ENCODE peak calls at places on chromosomes 12 and 14, in eight cellular contexts. One of them, this sample, is unnamed.
A peak's percentile ranks its signal among the peaks of the same experiment; 100 is the strongest.

GRCh38 chr14:68548194-68549056 is 244.4 kb downstream of the ZFP36L1 start:
- DNase-seq in T-helper 1 cell: no peak
- DNase-seq in progenitor cell of endocrine pancreas: no peak
- DNase-seq in C1 segment of cervical spinal cord: peak; percentile 65
- DNase-seq in pancreas: no peak
- DNase-seq in HEK293T: peak; percentile 82
- DNase-seq in GM03348: peak; percentile 92
- DNase-seq in non-pigmented ciliary epithelial cell: peak; percentile 89
- DNase-seq in this sample: no peak

GRCh38 chr12:116160196-116160595 is 117.3 kb downstream of the MED13L start:
- DNase-seq in T-helper 1 cell: no peak
- DNase-seq in progenitor cell of endocrine pancreas: no peak
- DNase-seq in C1 segment of cervical spinal cord: no peak
- DNase-seq in pancreas: no peak
- DNase-seq in HEK293T: no peak
- DNase-seq in GM03348: no peak
- DNase-seq in non-pigmented ciliary epithelial cell: no peak
- DNase-seq in this sample: no peak

GRCh38 chr12:130194154-130194553 is 31.9 kb downstream of the FZD10 start:
- DNase-seq in T-helper 1 cell: no peak
- DNase-seq in progenitor cell of endocrine pancreas: no peak
- DNase-seq in C1 segment of cervical spinal cord: no peak
- DNase-seq in pancreas: no peak
- DNase-seq in HEK293T: no peak
- DNase-seq in GM03348: no peak
- DNase-seq in non-pigmented ciliary epithelial cell: no peak
- DNase-seq in this sample: no peak

GRCh38 chr14:61152851-61153364 is 128.2 kb downstream of the TMEM30B start:
- DNase-seq in T-helper 1 cell: no peak
- DNase-seq in progenitor cell of endocrine pancreas: no peak
- DNase-seq in C1 segment of cervical spinal cord: no peak
- DNase-seq in pancreas: no peak
- DNase-seq in HEK293T: no peak
- DNase-seq in GM03348: no peak
- DNase-seq in non-pigmented ciliary epithelial cell: no peak
- DNase-seq in this sample: no peak

GRCh38 chr14:56273151-56273550 is 154.9 kb downstream of the PELI2 start:
- DNase-seq in T-helper 1 cell: no peak
- DNase-seq in progenitor cell of endocrine pancreas: no peak
- DNase-seq in C1 segment of cervical spinal cord: no peak
- DNase-seq in pancreas: no peak
- DNase-seq in HEK293T: no peak
- DNase-seq in GM03348: peak; percentile 68
- DNase-seq in non-pigmented ciliary epithelial cell: no peak
- DNase-seq in this sample: no peak

GRCh38 chr14:54455363-54455762 is 14.2 kb upstream of the CNIH1 start:
- DNase-seq in T-helper 1 cell: no peak
- DNase-seq in progenitor cell of endocrine pancreas: no peak
- DNase-seq in C1 segment of cervical spinal cord: no peak
- DNase-seq in pancreas: no peak
- DNase-seq in HEK293T: no peak
- DNase-seq in GM03348: no peak
- DNase-seq in non-pigmented ciliary epithelial cell: no peak
- DNase-seq in this sample: no peak

GRCh38 chr12:109588461-109589239 is 15.1 kb downstream of the MVK start:
- DNase-seq in T-helper 1 cell: no peak
- DNase-seq in progenitor cell of endocrine pancreas: no peak
- DNase-seq in C1 segment of cervical spinal cord: no peak
- DNase-seq in pancreas: peak; percentile 54
- DNase-seq in HEK293T: no peak
- DNase-seq in GM03348: no peak
- DNase-seq in non-pigmented ciliary epithelial cell: no peak
- DNase-seq in this sample: no peak

GRCh38 chr12:52147367-52147972 is 44.3 kb downstream of the KRT80 start:
- DNase-seq in T-helper 1 cell: no peak
- DNase-seq in progenitor cell of endocrine pancreas: no peak
- DNase-seq in C1 segment of cervical spinal cord: no peak
- DNase-seq in pancreas: peak; percentile 90
- DNase-seq in HEK293T: no peak
- DNase-seq in GM03348: peak; percentile 99
- DNase-seq in non-pigmented ciliary epithelial cell: peak; percentile 91
- DNase-seq in this sample: no peak

GRCh38 chr14:45867046-45867894 is 614.3 kb upstream of the MIS18BP1 start:
- DNase-seq in T-helper 1 cell: no peak
- DNase-seq in progenitor cell of endocrine pancreas: no peak
- DNase-seq in C1 segment of cervical spinal cord: no peak
- DNase-seq in pancreas: no peak
- DNase-seq in HEK293T: no peak
- DNase-seq in GM03348: no peak
- DNase-seq in non-pigmented ciliary epithelial cell: no peak
- DNase-seq in this sample: no peak

GRCh38 chr12:116853507-116853906 is 27.7 kb downstream of the HRK start:
- DNase-seq in T-helper 1 cell: no peak
- DNase-seq in progenitor cell of endocrine pancreas: no peak
- DNase-seq in C1 segment of cervical spinal cord: no peak
- DNase-seq in pancreas: no peak
- DNase-seq in HEK293T: no peak
- DNase-seq in GM03348: no peak
- DNase-seq in non-pigmented ciliary epithelial cell: no peak
- DNase-seq in this sample: no peak

GRCh38 chr14:68364823-68365222 is 428.0 kb downstream of the ZFP36L1 start:
- DNase-seq in T-helper 1 cell: no peak
- DNase-seq in progenitor cell of endocrine pancreas: no peak
- DNase-seq in C1 segment of cervical spinal cord: peak; percentile 53
- DNase-seq in pancreas: no peak
- DNase-seq in HEK293T: no peak
- DNase-seq in GM03348: no peak
- DNase-seq in non-pigmented ciliary epithelial cell: no peak
- DNase-seq in this sample: no peak

GRCh38 chr14:101408077-101408831 is 153.0 kb upstream of the DIO3 start:
- DNase-seq in T-helper 1 cell: no peak
- DNase-seq in progenitor cell of endocrine pancreas: no peak
- DNase-seq in C1 segment of cervical spinal cord: no peak
- DNase-seq in pancreas: no peak
- DNase-seq in HEK293T: no peak
- DNase-seq in GM03348: peak; percentile 63
- DNase-seq in non-pigmented ciliary epithelial cell: peak; percentile 70
- DNase-seq in this sample: no peak

GRCh38 chr14:76778546-76779215 is 17.4 kb downstream of the VASH1 start:
- DNase-seq in T-helper 1 cell: no peak
- DNase-seq in progenitor cell of endocrine pancreas: no peak
- DNase-seq in C1 segment of cervical spinal cord: no peak
- DNase-seq in pancreas: peak; percentile 69
- DNase-seq in HEK293T: no peak
- DNase-seq in GM03348: no peak
- DNase-seq in non-pigmented ciliary epithelial cell: no peak
- DNase-seq in this sample: no peak

GRCh38 chr14:54807881-54808280 is 94.7 kb downstream of the GCH1 start:
- DNase-seq in T-helper 1 cell: no peak
- DNase-seq in progenitor cell of endocrine pancreas: no peak
- DNase-seq in C1 segment of cervical spinal cord: no peak
- DNase-seq in pancreas: no peak
- DNase-seq in HEK293T: no peak
- DNase-seq in GM03348: no peak
- DNase-seq in non-pigmented ciliary epithelial cell: no peak
- DNase-seq in this sample: no peak

GRCh38 chr14:106436310-106436905 is 910.0 kb downstream of the TMEM121 start:
- DNase-seq in T-helper 1 cell: peak; percentile 73
- DNase-seq in progenitor cell of endocrine pancreas: no peak
- DNase-seq in C1 segment of cervical spinal cord: no peak
- DNase-seq in pancreas: no peak
- DNase-seq in HEK293T: peak; percentile 13
- DNase-seq in GM03348: no peak
- DNase-seq in non-pigmented ciliary epithelial cell: no peak
- DNase-seq in this sample: no peak

GRCh38 chr14:20556500-20557211 is 4.2 kb downstream of the RNASE9 start:
- DNase-seq in T-helper 1 cell: no peak
- DNase-seq in progenitor cell of endocrine pancreas: no peak
- DNase-seq in C1 segment of cervical spinal cord: no peak
- DNase-seq in pancreas: no peak
- DNase-seq in HEK293T: no peak
- DNase-seq in GM03348: no peak
- DNase-seq in non-pigmented ciliary epithelial cell: no peak
- DNase-seq in this sample: no peak

GRCh38 chr12:104137175-104137901 is 672 bp downstream of the NFYB start:
- DNase-seq in T-helper 1 cell: peak; percentile 35
- DNase-seq in progenitor cell of endocrine pancreas: peak; percentile 33
- DNase-seq in C1 segment of cervical spinal cord: peak; percentile 66
- DNase-seq in pancreas: peak; percentile 83
- DNase-seq in HEK293T: peak; percentile 26
- DNase-seq in GM03348: peak; percentile 65
- DNase-seq in non-pigmented ciliary epithelial cell: peak; percentile 22
- DNase-seq in this sample: no peak

GRCh38 chr14:51224551-51224950 is 15.5 kb upstream of the TMX1 start:
- DNase-seq in T-helper 1 cell: no peak
- DNase-seq in progenitor cell of endocrine pancreas: no peak
- DNase-seq in C1 segment of cervical spinal cord: no peak
- DNase-seq in pancreas: no peak
- DNase-seq in HEK293T: no peak
- DNase-seq in GM03348: peak; percentile 20
- DNase-seq in non-pigmented ciliary epithelial cell: no peak
- DNase-seq in this sample: no peak

GRCh38 chr12:62724947-62725447 is 210.0 kb downstream of the PPM1H start:
- DNase-seq in T-helper 1 cell: no peak
- DNase-seq in progenitor cell of endocrine pancreas: peak; percentile 11
- DNase-seq in C1 segment of cervical spinal cord: no peak
- DNase-seq in pancreas: no peak
- DNase-seq in HEK293T: peak; percentile 20
- DNase-seq in GM03348: peak; percentile 85
- DNase-seq in non-pigmented ciliary epithelial cell: peak; percentile 98
- DNase-seq in this sample: peak; percentile 78

GRCh38 chr14:71410578-71411279 is 503.5 kb downstream of the PCNX1 start:
- DNase-seq in T-helper 1 cell: no peak
- DNase-seq in progenitor cell of endocrine pancreas: no peak
- DNase-seq in C1 segment of cervical spinal cord: no peak
- DNase-seq in pancreas: no peak
- DNase-seq in HEK293T: no peak
- DNase-seq in GM03348: no peak
- DNase-seq in non-pigmented ciliary epithelial cell: no peak
- DNase-seq in this sample: no peak

GRCh38 chr14:90536092-90536491 is 139.3 kb downstream of the CALM1 start:
- DNase-seq in T-helper 1 cell: no peak
- DNase-seq in progenitor cell of endocrine pancreas: no peak
- DNase-seq in C1 segment of cervical spinal cord: peak; percentile 67
- DNase-seq in pancreas: peak; percentile 56
- DNase-seq in HEK293T: no peak
- DNase-seq in GM03348: no peak
- DNase-seq in non-pigmented ciliary epithelial cell: no peak
- DNase-seq in this sample: no peak

GRCh38 chr14:48792376-48793024 is 793.7 kb downstream of the RPS29 start:
- DNase-seq in T-helper 1 cell: no peak
- DNase-seq in progenitor cell of endocrine pancreas: no peak
- DNase-seq in C1 segment of cervical spinal cord: no peak
- DNase-seq in pancreas: peak; percentile 20
- DNase-seq in HEK293T: no peak
- DNase-seq in GM03348: no peak
- DNase-seq in non-pigmented ciliary epithelial cell: no peak
- DNase-seq in this sample: peak; percentile 22

GRCh38 chr12:29463198-29463597 is 34.3 kb downstream of the OVCH1 start:
- DNase-seq in T-helper 1 cell: no peak
- DNase-seq in progenitor cell of endocrine pancreas: no peak
- DNase-seq in C1 segment of cervical spinal cord: no peak
- DNase-seq in pancreas: no peak
- DNase-seq in HEK293T: no peak
- DNase-seq in GM03348: no peak
- DNase-seq in non-pigmented ciliary epithelial cell: no peak
- DNase-seq in this sample: no peak